ENCODE peak calls at places on chromosome 13, in seven cellular contexts. R is adrenal gland; D is psoas muscle; Y is IMR-90; P is mammary epithelial cell; M is Caki2; X is activated CD4-positive, alpha-beta T cell treated with anti-CD3 and anti-CD28 coated beads for 24 hours. A is an unnamed sample.

GRCh38 chr13:96728463-96728862 is 265.8 kb downstream of the OXGR1 start:
- DNase-seq in R (no peak), D (no peak), Y (no peak), P (no peak), M (no peak), X (no peak), A (no peak)

GRCh38 chr13:87736849-87737400 is 65.8 kb downstream of the SLITRK5 start:
- DNase-seq in R (no peak), D (no peak), Y (no peak), P (no peak), M (no peak), X (no peak), A (no peak)

GRCh38 chr13:23488442-23488841 is 54.9 kb upstream of the SACS start:
- DNase-seq in R (no peak), D (no peak), Y (peak), P (peak), M (peak), X (no peak), A (peak)

GRCh38 chr13:85597790-85598500 is 201.3 kb downstream of the SLITRK6 start:
- DNase-seq in R (no peak), D (no peak), Y (peak), P (peak), M (no peak), X (no peak), A (no peak)

GRCh38 chr13:23657056-23657455 is 86.8 kb downstream of the TNFRSF19 start:
- DNase-seq in R (no peak), D (no peak), Y (no peak), P (no peak), M (no peak), X (no peak), A (no peak)

GRCh38 chr13:42477588-42478190 is 96.3 kb upstream of the TNFSF11 start:
- DNase-seq in R (peak), D (no peak), Y (no peak), P (no peak), M (no peak), X (no peak), A (no peak)

GRCh38 chr13:59861676-59862075 is 302.1 kb downstream of the DIAPH3 start:
- DNase-seq in R (no peak), D (no peak), Y (no peak), P (no peak), M (no peak), X (no peak), A (no peak)

GRCh38 chr13:40170091-40170490 is 496.4 kb downstream of the FOXO1 start:
- DNase-seq in R (no peak), D (no peak), Y (no peak), P (no peak), M (no peak), X (no peak), A (no peak)

GRCh38 chr13:46751811-46752635 is 44.9 kb downstream of the ESD start:
- DNase-seq in R (no peak), D (no peak), Y (peak), P (no peak), M (no peak), X (peak), A (peak)

GRCh38 chr13:100495455-100495854 is 93.1 kb downstream of the GGACT start:
- DNase-seq in R (no peak), D (no peak), Y (no peak), P (no peak), M (no peak), X (no peak), A (no peak)

GRCh38 chr13:49927755-49928154 is 8.4 kb downstream of the SPRYD7 start:
- DNase-seq in R (no peak), D (no peak), Y (peak), P (no peak), M (no peak), X (no peak), A (no peak)

GRCh38 chr13:114134111-114134943 is 1.9 kb upstream of the RASA3 start:
- DNase-seq in R (no peak), D (peak), Y (no peak), P (no peak), M (peak), X (no peak), A (no peak)

GRCh38 chr13:98324105-98324504 is 147.0 kb upstream of the RNF113B start:
- DNase-seq in R (no peak), D (no peak), Y (no peak), P (no peak), M (no peak), X (no peak), A (no peak)

GRCh38 chr13:72567566-72567965 is 159.9 kb downstream of the MZT1 start:
- DNase-seq in R (no peak), D (no peak), Y (no peak), P (no peak), M (no peak), X (no peak), A (no peak)

GRCh38 chr13:29474991-29475390 is 120.5 kb downstream of the SLC7A1 start:
- DNase-seq in R (no peak), D (no peak), Y (peak), P (no peak), M (no peak), X (no peak), A (peak)

GRCh38 chr13:75384881-75385707 is 96.9 kb downstream of the TBC1D4 start:
- DNase-seq in R (no peak), D (no peak), Y (no peak), P (no peak), M (no peak), X (no peak), A (no peak)

GRCh38 chr13:77325371-77325941 is 1.4 kb downstream of the MYCBP2 start:
- DNase-seq in R (no peak), D (no peak), Y (no peak), P (peak), M (peak), X (no peak), A (no peak)

GRCh38 chr13:111429064-111429558 is 108.7 kb downstream of the TEX29 start:
- DNase-seq in R (peak), D (no peak), Y (peak), P (peak), M (peak), X (peak), A (peak)

GRCh38 chr13:66427330-66427990 is 802.7 kb downstream of the PCDH9 start:
- DNase-seq in R (no peak), D (no peak), Y (no peak), P (no peak), M (no peak), X (no peak), A (no peak)

GRCh38 chr13:80528733-80529132 is 187.8 kb upstream of the SPRY2 start:
- DNase-seq in R (no peak), D (no peak), Y (no peak), P (no peak), M (no peak), X (no peak), A (no peak)

GRCh38 chr13:29771247-29771646 is 79.2 kb downstream of the UBL3 start:
- DNase-seq in R (no peak), D (no peak), Y (peak), P (peak), M (peak), X (no peak), A (peak)

GRCh38 chr13:30997697-30998547 is 65.5 kb downstream of the TEX26 start:
- DNase-seq in R (no peak), D (no peak), Y (no peak), P (no peak), M (no peak), X (no peak), A (no peak)

GRCh38 chr13:101916108-101916757 is 463.8 kb downstream of the ITGBL1 start:
- DNase-seq in R (no peak), D (no peak), Y (no peak), P (peak), M (peak), X (no peak), A (no peak)

A was measured in trophoblast cell.